ENCODE peak calls at places on chromosome 22, in four cellular contexts. Y, R, W and T are unnamed samples.

GRCh38 chr22:49010901-49011300 is 816.8 kb downstream of the BRD1 start:
- DNase-seq in Y (no peak), W (no peak), R (no peak), T (no peak)

GRCh38 chr22:19876314-19876940 is 21.8 kb upstream of the GNB1L start:
- DNase-seq in Y (peak), R (no peak), W (no peak), T (no peak)

GRCh38 chr22:36946436-36947158 is 33.2 kb downstream of the CSF2RB start:
- DNase-seq in Y (no peak), R (no peak), W (no peak), T (no peak)

GRCh38 chr22:22761606-22761962 is 117.2 kb downstream of the GGTLC2 start:
- DNase-seq in Y (no peak), W (no peak), R (no peak), T (no peak)

GRCh38 chr22:34055525-34056200 is 135.4 kb upstream of the LARGE1 start:
- DNase-seq in Y (no peak), R (no peak), W (no peak), T (peak)

GRCh38 chr22:48605856-48606255 is 1221.8 kb downstream of the BRD1 start:
- DNase-seq in R (no peak), W (no peak), Y (peak), T (no peak)

GRCh38 chr22:44571566-44572413 is 73.8 kb upstream of the RTL6 start:
- DNase-seq in W (no peak), R (no peak), Y (peak), T (no peak)

GRCh38 chr22:44542561-44543222 is 44.7 kb upstream of the RTL6 start:
- DNase-seq in R (peak), W (no peak), Y (no peak), T (peak)

GRCh38 chr22:31313366-31314147 is 21.3 kb upstream of the PIK3IP1 start:
- DNase-seq in W (peak), Y (no peak), R (peak), T (peak)

GRCh38 chr22:36152088-36152487 is 8.5 kb downstream of the APOL3 start:
- DNase-seq in W (no peak), Y (no peak), R (no peak), T (no peak)